ENCODE peak calls at places on chromosomes 12 and 14, in ten cellular contexts. One of them, this sample, is unnamed.

GRCh38 chr12:130754234-130755001 is 38.3 kb upstream of the RIMBP2 start:
- DNase-seq in stimulated activated CD8-positive, alpha-beta memory T cell treated with anti-CD3 and anti-CD28 coated beads, Interleukin-7, amount 100 ng/mL, for 1 hour: no peak
- DNase-seq in transverse colon: no peak
- DNase-seq in AML-193: no peak
- DNase-seq in uterus: no peak
- DNase-seq in activated T-helper 1 cell treated with Interleukin-2 at 50 U/mL for 16 hours: no peak
- DNase-seq in stimulated activated CD4-positive, alpha-beta T cell treated with anti-CD3 and anti-CD28 coated beads, Interleukin-15, amount 100 ng/mL, for 1 hour: no peak
- DNase-seq in Caki2: no peak
- DNase-seq in heart left ventricle: no peak
- DNase-seq in cardiac fibroblast: no peak
- DNase-seq in this sample: no peak

GRCh38 chr12:124143726-124144125 is 151.2 kb upstream of the RFLNA start:
- DNase-seq in stimulated activated CD8-positive, alpha-beta memory T cell treated with anti-CD3 and anti-CD28 coated beads, Interleukin-7, amount 100 ng/mL, for 1 hour: no peak
- DNase-seq in transverse colon: no peak
- DNase-seq in AML-193: no peak
- DNase-seq in uterus: no peak
- DNase-seq in activated T-helper 1 cell treated with Interleukin-2 at 50 U/mL for 16 hours: no peak
- DNase-seq in stimulated activated CD4-positive, alpha-beta T cell treated with anti-CD3 and anti-CD28 coated beads, Interleukin-15, amount 100 ng/mL, for 1 hour: no peak
- DNase-seq in Caki2: no peak
- DNase-seq in heart left ventricle: no peak
- DNase-seq in cardiac fibroblast: no peak
- DNase-seq in this sample: no peak

GRCh38 chr12:5232291-5232690 is 188.6 kb downstream of the KCNA5 start:
- DNase-seq in stimulated activated CD8-positive, alpha-beta memory T cell treated with anti-CD3 and anti-CD28 coated beads, Interleukin-7, amount 100 ng/mL, for 1 hour: no peak
- DNase-seq in transverse colon: no peak
- DNase-seq in AML-193: no peak
- DNase-seq in uterus: no peak
- DNase-seq in activated T-helper 1 cell treated with Interleukin-2 at 50 U/mL for 16 hours: no peak
- DNase-seq in stimulated activated CD4-positive, alpha-beta T cell treated with anti-CD3 and anti-CD28 coated beads, Interleukin-15, amount 100 ng/mL, for 1 hour: no peak
- DNase-seq in Caki2: no peak
- DNase-seq in heart left ventricle: no peak
- DNase-seq in cardiac fibroblast: no peak
- DNase-seq in this sample: peak

GRCh38 chr14:81450100-81450531 is 50.0 kb upstream of the STON2 start:
- DNase-seq in stimulated activated CD8-positive, alpha-beta memory T cell treated with anti-CD3 and anti-CD28 coated beads, Interleukin-7, amount 100 ng/mL, for 1 hour: no peak
- DNase-seq in transverse colon: no peak
- DNase-seq in AML-193: no peak
- DNase-seq in uterus: peak
- DNase-seq in activated T-helper 1 cell treated with Interleukin-2 at 50 U/mL for 16 hours: no peak
- DNase-seq in stimulated activated CD4-positive, alpha-beta T cell treated with anti-CD3 and anti-CD28 coated beads, Interleukin-15, amount 100 ng/mL, for 1 hour: no peak
- DNase-seq in Caki2: no peak
- DNase-seq in heart left ventricle: peak
- DNase-seq in cardiac fibroblast: no peak
- DNase-seq in this sample: peak

GRCh38 chr12:102326987-102327386 is 129.4 kb upstream of the PMCH start:
- DNase-seq in stimulated activated CD8-positive, alpha-beta memory T cell treated with anti-CD3 and anti-CD28 coated beads, Interleukin-7, amount 100 ng/mL, for 1 hour: no peak
- DNase-seq in transverse colon: no peak
- DNase-seq in AML-193: no peak
- DNase-seq in uterus: no peak
- DNase-seq in activated T-helper 1 cell treated with Interleukin-2 at 50 U/mL for 16 hours: no peak
- DNase-seq in stimulated activated CD4-positive, alpha-beta T cell treated with anti-CD3 and anti-CD28 coated beads, Interleukin-15, amount 100 ng/mL, for 1 hour: no peak
- DNase-seq in Caki2: no peak
- DNase-seq in heart left ventricle: no peak
- DNase-seq in cardiac fibroblast: no peak
- DNase-seq in this sample: no peak

GRCh38 chr12:3123729-3124128 is 46.5 kb downstream of the TSPAN9 start:
- DNase-seq in stimulated activated CD8-positive, alpha-beta memory T cell treated with anti-CD3 and anti-CD28 coated beads, Interleukin-7, amount 100 ng/mL, for 1 hour: no peak
- DNase-seq in transverse colon: no peak
- DNase-seq in AML-193: no peak
- DNase-seq in uterus: no peak
- DNase-seq in activated T-helper 1 cell treated with Interleukin-2 at 50 U/mL for 16 hours: no peak
- DNase-seq in stimulated activated CD4-positive, alpha-beta T cell treated with anti-CD3 and anti-CD28 coated beads, Interleukin-15, amount 100 ng/mL, for 1 hour: no peak
- DNase-seq in Caki2: no peak
- DNase-seq in heart left ventricle: no peak
- DNase-seq in cardiac fibroblast: peak
- DNase-seq in this sample: peak

GRCh38 chr14:104099096-104100041 is 13.9 kb downstream of the ASPG start:
- DNase-seq in stimulated activated CD8-positive, alpha-beta memory T cell treated with anti-CD3 and anti-CD28 coated beads, Interleukin-7, amount 100 ng/mL, for 1 hour: no peak
- DNase-seq in transverse colon: no peak
- DNase-seq in AML-193: no peak
- DNase-seq in uterus: no peak
- DNase-seq in activated T-helper 1 cell treated with Interleukin-2 at 50 U/mL for 16 hours: no peak
- DNase-seq in stimulated activated CD4-positive, alpha-beta T cell treated with anti-CD3 and anti-CD28 coated beads, Interleukin-15, amount 100 ng/mL, for 1 hour: no peak
- DNase-seq in Caki2: no peak
- DNase-seq in heart left ventricle: peak
- DNase-seq in cardiac fibroblast: no peak
- DNase-seq in this sample: no peak

GRCh38 chr14:55151601-55152000 is 22.5 kb downstream of the LGALS3 start:
- DNase-seq in stimulated activated CD8-positive, alpha-beta memory T cell treated with anti-CD3 and anti-CD28 coated beads, Interleukin-7, amount 100 ng/mL, for 1 hour: no peak
- DNase-seq in transverse colon: no peak
- DNase-seq in AML-193: no peak
- DNase-seq in uterus: no peak
- DNase-seq in activated T-helper 1 cell treated with Interleukin-2 at 50 U/mL for 16 hours: no peak
- DNase-seq in stimulated activated CD4-positive, alpha-beta T cell treated with anti-CD3 and anti-CD28 coated beads, Interleukin-15, amount 100 ng/mL, for 1 hour: no peak
- DNase-seq in Caki2: no peak
- DNase-seq in heart left ventricle: no peak
- DNase-seq in cardiac fibroblast: no peak
- DNase-seq in this sample: peak

GRCh38 chr12:5506821-5507231 is 74.9 kb downstream of the NTF3 start:
- DNase-seq in stimulated activated CD8-positive, alpha-beta memory T cell treated with anti-CD3 and anti-CD28 coated beads, Interleukin-7, amount 100 ng/mL, for 1 hour: no peak
- DNase-seq in transverse colon: no peak
- DNase-seq in AML-193: no peak
- DNase-seq in uterus: no peak
- DNase-seq in activated T-helper 1 cell treated with Interleukin-2 at 50 U/mL for 16 hours: no peak
- DNase-seq in stimulated activated CD4-positive, alpha-beta T cell treated with anti-CD3 and anti-CD28 coated beads, Interleukin-15, amount 100 ng/mL, for 1 hour: no peak
- DNase-seq in Caki2: no peak
- DNase-seq in heart left ventricle: no peak
- DNase-seq in cardiac fibroblast: no peak
- DNase-seq in this sample: peak

GRCh38 chr12:50232771-50233209 is 50.5 kb downstream of the LIMA1 start:
- DNase-seq in stimulated activated CD8-positive, alpha-beta memory T cell treated with anti-CD3 and anti-CD28 coated beads, Interleukin-7, amount 100 ng/mL, for 1 hour: no peak
- DNase-seq in transverse colon: no peak
- DNase-seq in AML-193: no peak
- DNase-seq in uterus: no peak
- DNase-seq in activated T-helper 1 cell treated with Interleukin-2 at 50 U/mL for 16 hours: no peak
- DNase-seq in stimulated activated CD4-positive, alpha-beta T cell treated with anti-CD3 and anti-CD28 coated beads, Interleukin-15, amount 100 ng/mL, for 1 hour: no peak
- DNase-seq in Caki2: no peak
- DNase-seq in heart left ventricle: no peak
- DNase-seq in cardiac fibroblast: no peak
- DNase-seq in this sample: no peak

GRCh38 chr14:96586921-96587822 is 85.0 kb downstream of the PAPOLA start:
- DNase-seq in stimulated activated CD8-positive, alpha-beta memory T cell treated with anti-CD3 and anti-CD28 coated beads, Interleukin-7, amount 100 ng/mL, for 1 hour: no peak
- DNase-seq in transverse colon: no peak
- DNase-seq in AML-193: no peak
- DNase-seq in uterus: no peak
- DNase-seq in activated T-helper 1 cell treated with Interleukin-2 at 50 U/mL for 16 hours: no peak
- DNase-seq in stimulated activated CD4-positive, alpha-beta T cell treated with anti-CD3 and anti-CD28 coated beads, Interleukin-15, amount 100 ng/mL, for 1 hour: no peak
- DNase-seq in Caki2: no peak
- DNase-seq in heart left ventricle: no peak
- DNase-seq in cardiac fibroblast: no peak
- DNase-seq in this sample: no peak

GRCh38 chr12:42735869-42736361 is 146.4 kb upstream of the PRICKLE1 start:
- DNase-seq in stimulated activated CD8-positive, alpha-beta memory T cell treated with anti-CD3 and anti-CD28 coated beads, Interleukin-7, amount 100 ng/mL, for 1 hour: no peak
- DNase-seq in transverse colon: no peak
- DNase-seq in AML-193: no peak
- DNase-seq in uterus: no peak
- DNase-seq in activated T-helper 1 cell treated with Interleukin-2 at 50 U/mL for 16 hours: no peak
- DNase-seq in stimulated activated CD4-positive, alpha-beta T cell treated with anti-CD3 and anti-CD28 coated beads, Interleukin-15, amount 100 ng/mL, for 1 hour: no peak
- DNase-seq in Caki2: no peak
- DNase-seq in heart left ventricle: peak
- DNase-seq in cardiac fibroblast: no peak
- DNase-seq in this sample: peak

GRCh38 chr14:76576047-76576741 is 185.1 kb upstream of the VASH1 start:
- DNase-seq in stimulated activated CD8-positive, alpha-beta memory T cell treated with anti-CD3 and anti-CD28 coated beads, Interleukin-7, amount 100 ng/mL, for 1 hour: no peak
- DNase-seq in transverse colon: no peak
- DNase-seq in AML-193: no peak
- DNase-seq in uterus: no peak
- DNase-seq in activated T-helper 1 cell treated with Interleukin-2 at 50 U/mL for 16 hours: no peak
- DNase-seq in stimulated activated CD4-positive, alpha-beta T cell treated with anti-CD3 and anti-CD28 coated beads, Interleukin-15, amount 100 ng/mL, for 1 hour: no peak
- DNase-seq in Caki2: peak
- DNase-seq in heart left ventricle: no peak
- DNase-seq in cardiac fibroblast: peak
- DNase-seq in this sample: no peak

GRCh38 chr14:37081220-37081619 is 91.2 kb downstream of the SLC25A21 start:
- DNase-seq in stimulated activated CD8-positive, alpha-beta memory T cell treated with anti-CD3 and anti-CD28 coated beads, Interleukin-7, amount 100 ng/mL, for 1 hour: no peak
- DNase-seq in transverse colon: no peak
- DNase-seq in AML-193: no peak
- DNase-seq in uterus: no peak
- DNase-seq in activated T-helper 1 cell treated with Interleukin-2 at 50 U/mL for 16 hours: no peak
- DNase-seq in stimulated activated CD4-positive, alpha-beta T cell treated with anti-CD3 and anti-CD28 coated beads, Interleukin-15, amount 100 ng/mL, for 1 hour: no peak
- DNase-seq in Caki2: peak
- DNase-seq in heart left ventricle: no peak
- DNase-seq in cardiac fibroblast: no peak
- DNase-seq in this sample: peak

GRCh38 chr12:1611775-1612174 is 17.3 kb upstream of the WNT5B start:
- DNase-seq in stimulated activated CD8-positive, alpha-beta memory T cell treated with anti-CD3 and anti-CD28 coated beads, Interleukin-7, amount 100 ng/mL, for 1 hour: no peak
- DNase-seq in transverse colon: no peak
- DNase-seq in AML-193: peak
- DNase-seq in uterus: no peak
- DNase-seq in activated T-helper 1 cell treated with Interleukin-2 at 50 U/mL for 16 hours: no peak
- DNase-seq in stimulated activated CD4-positive, alpha-beta T cell treated with anti-CD3 and anti-CD28 coated beads, Interleukin-15, amount 100 ng/mL, for 1 hour: no peak
- DNase-seq in Caki2: no peak
- DNase-seq in heart left ventricle: no peak
- DNase-seq in cardiac fibroblast: peak
- DNase-seq in this sample: peak

GRCh38 chr14:63573579-63573978 is 30.4 kb upstream of the PPP2R5E start:
- DNase-seq in stimulated activated CD8-positive, alpha-beta memory T cell treated with anti-CD3 and anti-CD28 coated beads, Interleukin-7, amount 100 ng/mL, for 1 hour: no peak
- DNase-seq in transverse colon: no peak
- DNase-seq in AML-193: no peak
- DNase-seq in uterus: no peak
- DNase-seq in activated T-helper 1 cell treated with Interleukin-2 at 50 U/mL for 16 hours: no peak
- DNase-seq in stimulated activated CD4-positive, alpha-beta T cell treated with anti-CD3 and anti-CD28 coated beads, Interleukin-15, amount 100 ng/mL, for 1 hour: no peak
- DNase-seq in Caki2: no peak
- DNase-seq in heart left ventricle: no peak
- DNase-seq in cardiac fibroblast: peak
- DNase-seq in this sample: peak

GRCh38 chr12:78236264-78236663 is 405.6 kb downstream of the NAV3 start:
- DNase-seq in stimulated activated CD8-positive, alpha-beta memory T cell treated with anti-CD3 and anti-CD28 coated beads, Interleukin-7, amount 100 ng/mL, for 1 hour: no peak
- DNase-seq in transverse colon: no peak
- DNase-seq in AML-193: no peak
- DNase-seq in uterus: no peak
- DNase-seq in activated T-helper 1 cell treated with Interleukin-2 at 50 U/mL for 16 hours: no peak
- DNase-seq in stimulated activated CD4-positive, alpha-beta T cell treated with anti-CD3 and anti-CD28 coated beads, Interleukin-15, amount 100 ng/mL, for 1 hour: no peak
- DNase-seq in Caki2: no peak
- DNase-seq in heart left ventricle: no peak
- DNase-seq in cardiac fibroblast: no peak
- DNase-seq in this sample: peak

GRCh38 chr12:31362115-31362758 is 36.3 kb upstream of the SINHCAF start:
- DNase-seq in stimulated activated CD8-positive, alpha-beta memory T cell treated with anti-CD3 and anti-CD28 coated beads, Interleukin-7, amount 100 ng/mL, for 1 hour: no peak
- DNase-seq in transverse colon: peak
- DNase-seq in AML-193: no peak
- DNase-seq in uterus: no peak
- DNase-seq in activated T-helper 1 cell treated with Interleukin-2 at 50 U/mL for 16 hours: no peak
- DNase-seq in stimulated activated CD4-positive, alpha-beta T cell treated with anti-CD3 and anti-CD28 coated beads, Interleukin-15, amount 100 ng/mL, for 1 hour: no peak
- DNase-seq in Caki2: no peak
- DNase-seq in heart left ventricle: no peak
- DNase-seq in cardiac fibroblast: no peak
- DNase-seq in this sample: no peak

GRCh38 chr12:68467514-68467913 is 135.4 kb upstream of the MDM1 start:
- DNase-seq in stimulated activated CD8-positive, alpha-beta memory T cell treated with anti-CD3 and anti-CD28 coated beads, Interleukin-7, amount 100 ng/mL, for 1 hour: no peak
- DNase-seq in transverse colon: no peak
- DNase-seq in AML-193: no peak
- DNase-seq in uterus: no peak
- DNase-seq in activated T-helper 1 cell treated with Interleukin-2 at 50 U/mL for 16 hours: no peak
- DNase-seq in stimulated activated CD4-positive, alpha-beta T cell treated with anti-CD3 and anti-CD28 coated beads, Interleukin-15, amount 100 ng/mL, for 1 hour: no peak
- DNase-seq in Caki2: no peak
- DNase-seq in heart left ventricle: no peak
- DNase-seq in cardiac fibroblast: no peak
- DNase-seq in this sample: no peak

GRCh38 chr12:123741937-123742572 is 20.0 kb upstream of the DNAH10 start:
- DNase-seq in stimulated activated CD8-positive, alpha-beta memory T cell treated with anti-CD3 and anti-CD28 coated beads, Interleukin-7, amount 100 ng/mL, for 1 hour: no peak
- DNase-seq in transverse colon: no peak
- DNase-seq in AML-193: no peak
- DNase-seq in uterus: no peak
- DNase-seq in activated T-helper 1 cell treated with Interleukin-2 at 50 U/mL for 16 hours: no peak
- DNase-seq in stimulated activated CD4-positive, alpha-beta T cell treated with anti-CD3 and anti-CD28 coated beads, Interleukin-15, amount 100 ng/mL, for 1 hour: no peak
- DNase-seq in Caki2: no peak
- DNase-seq in heart left ventricle: no peak
- DNase-seq in cardiac fibroblast: no peak
- DNase-seq in this sample: no peak

GRCh38 chr12:50174971-50175715 is 8.0 kb upstream of the CERS5 start:
- DNase-seq in stimulated activated CD8-positive, alpha-beta memory T cell treated with anti-CD3 and anti-CD28 coated beads, Interleukin-7, amount 100 ng/mL, for 1 hour: no peak
- DNase-seq in transverse colon: no peak
- DNase-seq in AML-193: peak
- DNase-seq in uterus: peak
- DNase-seq in activated T-helper 1 cell treated with Interleukin-2 at 50 U/mL for 16 hours: no peak
- DNase-seq in stimulated activated CD4-positive, alpha-beta T cell treated with anti-CD3 and anti-CD28 coated beads, Interleukin-15, amount 100 ng/mL, for 1 hour: no peak
- DNase-seq in Caki2: peak
- DNase-seq in heart left ventricle: no peak
- DNase-seq in cardiac fibroblast: peak
- DNase-seq in this sample: peak

GRCh38 chr12:40127408-40127807 is 21.5 kb upstream of the SLC2A13 start:
- DNase-seq in stimulated activated CD8-positive, alpha-beta memory T cell treated with anti-CD3 and anti-CD28 coated beads, Interleukin-7, amount 100 ng/mL, for 1 hour: no peak
- DNase-seq in transverse colon: no peak
- DNase-seq in AML-193: no peak
- DNase-seq in uterus: no peak
- DNase-seq in activated T-helper 1 cell treated with Interleukin-2 at 50 U/mL for 16 hours: no peak
- DNase-seq in stimulated activated CD4-positive, alpha-beta T cell treated with anti-CD3 and anti-CD28 coated beads, Interleukin-15, amount 100 ng/mL, for 1 hour: no peak
- DNase-seq in Caki2: no peak
- DNase-seq in heart left ventricle: no peak
- DNase-seq in cardiac fibroblast: no peak
- DNase-seq in this sample: no peak

GRCh38 chr12:40727774-40728483 is 35.7 kb downstream of the CNTN1 start:
- DNase-seq in stimulated activated CD8-positive, alpha-beta memory T cell treated with anti-CD3 and anti-CD28 coated beads, Interleukin-7, amount 100 ng/mL, for 1 hour: no peak
- DNase-seq in transverse colon: no peak
- DNase-seq in AML-193: no peak
- DNase-seq in uterus: no peak
- DNase-seq in activated T-helper 1 cell treated with Interleukin-2 at 50 U/mL for 16 hours: no peak
- DNase-seq in stimulated activated CD4-positive, alpha-beta T cell treated with anti-CD3 and anti-CD28 coated beads, Interleukin-15, amount 100 ng/mL, for 1 hour: no peak
- DNase-seq in Caki2: no peak
- DNase-seq in heart left ventricle: no peak
- DNase-seq in cardiac fibroblast: no peak
- DNase-seq in this sample: no peak

GRCh38 chr12:16187684-16188083 is 89.8 kb downstream of the SLC15A5 start:
- DNase-seq in stimulated activated CD8-positive, alpha-beta memory T cell treated with anti-CD3 and anti-CD28 coated beads, Interleukin-7, amount 100 ng/mL, for 1 hour: no peak
- DNase-seq in transverse colon: no peak
- DNase-seq in AML-193: no peak
- DNase-seq in uterus: no peak
- DNase-seq in activated T-helper 1 cell treated with Interleukin-2 at 50 U/mL for 16 hours: no peak
- DNase-seq in stimulated activated CD4-positive, alpha-beta T cell treated with anti-CD3 and anti-CD28 coated beads, Interleukin-15, amount 100 ng/mL, for 1 hour: no peak
- DNase-seq in Caki2: no peak
- DNase-seq in heart left ventricle: no peak
- DNase-seq in cardiac fibroblast: no peak
- DNase-seq in this sample: no peak

GRCh38 chr14:32438511-32438910 is 109.4 kb downstream of the AKAP6 start:
- DNase-seq in stimulated activated CD8-positive, alpha-beta memory T cell treated with anti-CD3 and anti-CD28 coated beads, Interleukin-7, amount 100 ng/mL, for 1 hour: no peak
- DNase-seq in transverse colon: no peak
- DNase-seq in AML-193: no peak
- DNase-seq in uterus: no peak
- DNase-seq in activated T-helper 1 cell treated with Interleukin-2 at 50 U/mL for 16 hours: no peak
- DNase-seq in stimulated activated CD4-positive, alpha-beta T cell treated with anti-CD3 and anti-CD28 coated beads, Interleukin-15, amount 100 ng/mL, for 1 hour: no peak
- DNase-seq in Caki2: no peak
- DNase-seq in heart left ventricle: no peak
- DNase-seq in cardiac fibroblast: no peak
- DNase-seq in this sample: no peak

GRCh38 chr12:131164096-131164872 is 210.6 kb downstream of the ADGRD1 start:
- DNase-seq in stimulated activated CD8-positive, alpha-beta memory T cell treated with anti-CD3 and anti-CD28 coated beads, Interleukin-7, amount 100 ng/mL, for 1 hour: no peak
- DNase-seq in transverse colon: no peak
- DNase-seq in AML-193: no peak
- DNase-seq in uterus: no peak
- DNase-seq in activated T-helper 1 cell treated with Interleukin-2 at 50 U/mL for 16 hours: no peak
- DNase-seq in stimulated activated CD4-positive, alpha-beta T cell treated with anti-CD3 and anti-CD28 coated beads, Interleukin-15, amount 100 ng/mL, for 1 hour: no peak
- DNase-seq in Caki2: no peak
- DNase-seq in heart left ventricle: no peak
- DNase-seq in cardiac fibroblast: no peak
- DNase-seq in this sample: no peak

GRCh38 chr12:93959657-93960056 is 188.7 kb upstream of the PLXNC1 start:
- DNase-seq in stimulated activated CD8-positive, alpha-beta memory T cell treated with anti-CD3 and anti-CD28 coated beads, Interleukin-7, amount 100 ng/mL, for 1 hour: no peak
- DNase-seq in transverse colon: no peak
- DNase-seq in AML-193: no peak
- DNase-seq in uterus: no peak
- DNase-seq in activated T-helper 1 cell treated with Interleukin-2 at 50 U/mL for 16 hours: no peak
- DNase-seq in stimulated activated CD4-positive, alpha-beta T cell treated with anti-CD3 and anti-CD28 coated beads, Interleukin-15, amount 100 ng/mL, for 1 hour: no peak
- DNase-seq in Caki2: no peak
- DNase-seq in heart left ventricle: no peak
- DNase-seq in cardiac fibroblast: no peak
- DNase-seq in this sample: no peak

GRCh38 chr12:58920956-58921861 is 905 bp upstream of the LRIG3 start:
- DNase-seq in stimulated activated CD8-positive, alpha-beta memory T cell treated with anti-CD3 and anti-CD28 coated beads, Interleukin-7, amount 100 ng/mL, for 1 hour: no peak
- DNase-seq in transverse colon: peak
- DNase-seq in AML-193: no peak
- DNase-seq in uterus: peak
- DNase-seq in activated T-helper 1 cell treated with Interleukin-2 at 50 U/mL for 16 hours: no peak
- DNase-seq in stimulated activated CD4-positive, alpha-beta T cell treated with anti-CD3 and anti-CD28 coated beads, Interleukin-15, amount 100 ng/mL, for 1 hour: no peak
- DNase-seq in Caki2: no peak
- DNase-seq in heart left ventricle: no peak
- DNase-seq in cardiac fibroblast: no peak
- DNase-seq in this sample: peak

This sample was measured in GM23248.